ENCODE peak calls at places on chromosome 12, in ten cellular contexts. One of them, this sample, is unnamed.

GRCh38 chr12:46212108-46212982 is 56.5 kb downstream of the SLC38A1 start:
- DNase-seq in mucosa of gallbladder: no peak
- DNase-seq in GM06990: no peak
- DNase-seq in stimulated activated CD4-positive, alpha-beta T cell treated with anti-CD3 and anti-CD28 coated beads, Interleukin-1b, Interleukin-23, amount 100 ng/mL, for 24 hours: no peak
- DNase-seq in T-helper 9 cell: no peak
- DNase-seq in GM18507: no peak
- DNase-seq in HT1080: no peak
- DNase-seq in neural progenitor cell: no peak
- DNase-seq in left colon: no peak
- DNase-seq in stimulated activated CD8-positive, alpha-beta memory T cell treated with anti-CD3 and anti-CD28 coated beads, Interleukin-2, amount 100 ng/mL, for 1 hour: no peak
- DNase-seq in this sample: no peak

GRCh38 chr12:115640929-115641328 is 636.6 kb downstream of the MED13L start:
- DNase-seq in mucosa of gallbladder: no peak
- DNase-seq in GM06990: no peak
- DNase-seq in stimulated activated CD4-positive, alpha-beta T cell treated with anti-CD3 and anti-CD28 coated beads, Interleukin-1b, Interleukin-23, amount 100 ng/mL, for 24 hours: no peak
- DNase-seq in T-helper 9 cell: no peak
- DNase-seq in GM18507: no peak
- DNase-seq in HT1080: peak
- DNase-seq in neural progenitor cell: no peak
- DNase-seq in left colon: no peak
- DNase-seq in stimulated activated CD8-positive, alpha-beta memory T cell treated with anti-CD3 and anti-CD28 coated beads, Interleukin-2, amount 100 ng/mL, for 1 hour: no peak
- DNase-seq in this sample: no peak

GRCh38 chr12:110906088-110906487 is 14.3 kb downstream of the MYL2 start:
- DNase-seq in mucosa of gallbladder: no peak
- DNase-seq in GM06990: peak
- DNase-seq in stimulated activated CD4-positive, alpha-beta T cell treated with anti-CD3 and anti-CD28 coated beads, Interleukin-1b, Interleukin-23, amount 100 ng/mL, for 24 hours: no peak
- DNase-seq in T-helper 9 cell: no peak
- DNase-seq in GM18507: no peak
- DNase-seq in HT1080: peak
- DNase-seq in neural progenitor cell: no peak
- DNase-seq in left colon: no peak
- DNase-seq in stimulated activated CD8-positive, alpha-beta memory T cell treated with anti-CD3 and anti-CD28 coated beads, Interleukin-2, amount 100 ng/mL, for 1 hour: no peak
- DNase-seq in this sample: no peak

GRCh38 chr12:123045678-123046077 is 65.2 kb downstream of the ARL6IP4 start:
- DNase-seq in mucosa of gallbladder: no peak
- DNase-seq in GM06990: no peak
- DNase-seq in stimulated activated CD4-positive, alpha-beta T cell treated with anti-CD3 and anti-CD28 coated beads, Interleukin-1b, Interleukin-23, amount 100 ng/mL, for 24 hours: no peak
- DNase-seq in T-helper 9 cell: no peak
- DNase-seq in GM18507: no peak
- DNase-seq in HT1080: no peak
- DNase-seq in neural progenitor cell: no peak
- DNase-seq in left colon: no peak
- DNase-seq in stimulated activated CD8-positive, alpha-beta memory T cell treated with anti-CD3 and anti-CD28 coated beads, Interleukin-2, amount 100 ng/mL, for 1 hour: no peak
- DNase-seq in this sample: no peak

GRCh38 chr12:68271346-68271745 is 17.9 kb upstream of the IL22 start:
- DNase-seq in mucosa of gallbladder: no peak
- DNase-seq in GM06990: no peak
- DNase-seq in stimulated activated CD4-positive, alpha-beta T cell treated with anti-CD3 and anti-CD28 coated beads, Interleukin-1b, Interleukin-23, amount 100 ng/mL, for 24 hours: no peak
- DNase-seq in T-helper 9 cell: no peak
- DNase-seq in GM18507: no peak
- DNase-seq in HT1080: no peak
- DNase-seq in neural progenitor cell: no peak
- DNase-seq in left colon: no peak
- DNase-seq in stimulated activated CD8-positive, alpha-beta memory T cell treated with anti-CD3 and anti-CD28 coated beads, Interleukin-2, amount 100 ng/mL, for 1 hour: no peak
- DNase-seq in this sample: no peak

GRCh38 chr12:113244015-113244983 is 23.0 kb downstream of the TPCN1 start:
- DNase-seq in mucosa of gallbladder: peak
- DNase-seq in GM06990: no peak
- DNase-seq in stimulated activated CD4-positive, alpha-beta T cell treated with anti-CD3 and anti-CD28 coated beads, Interleukin-1b, Interleukin-23, amount 100 ng/mL, for 24 hours: no peak
- DNase-seq in T-helper 9 cell: no peak
- DNase-seq in GM18507: no peak
- DNase-seq in HT1080: no peak
- DNase-seq in neural progenitor cell: no peak
- DNase-seq in left colon: peak
- DNase-seq in stimulated activated CD8-positive, alpha-beta memory T cell treated with anti-CD3 and anti-CD28 coated beads, Interleukin-2, amount 100 ng/mL, for 1 hour: no peak
- DNase-seq in this sample: no peak

GRCh38 chr12:11877869-11878780 is 192.6 kb upstream of the BCL2L14 start:
- DNase-seq in mucosa of gallbladder: no peak
- DNase-seq in GM06990: no peak
- DNase-seq in stimulated activated CD4-positive, alpha-beta T cell treated with anti-CD3 and anti-CD28 coated beads, Interleukin-1b, Interleukin-23, amount 100 ng/mL, for 24 hours: no peak
- DNase-seq in T-helper 9 cell: no peak
- DNase-seq in GM18507: no peak
- DNase-seq in HT1080: peak
- DNase-seq in neural progenitor cell: peak
- DNase-seq in left colon: peak
- DNase-seq in stimulated activated CD8-positive, alpha-beta memory T cell treated with anti-CD3 and anti-CD28 coated beads, Interleukin-2, amount 100 ng/mL, for 1 hour: no peak
- DNase-seq in this sample: no peak

GRCh38 chr12:32501835-32502333 is 102.5 kb downstream of the FGD4 start:
- DNase-seq in mucosa of gallbladder: no peak
- DNase-seq in GM06990: no peak
- DNase-seq in stimulated activated CD4-positive, alpha-beta T cell treated with anti-CD3 and anti-CD28 coated beads, Interleukin-1b, Interleukin-23, amount 100 ng/mL, for 24 hours: no peak
- DNase-seq in T-helper 9 cell: no peak
- DNase-seq in GM18507: no peak
- DNase-seq in HT1080: peak
- DNase-seq in neural progenitor cell: peak
- DNase-seq in left colon: peak
- DNase-seq in stimulated activated CD8-positive, alpha-beta memory T cell treated with anti-CD3 and anti-CD28 coated beads, Interleukin-2, amount 100 ng/mL, for 1 hour: no peak
- DNase-seq in this sample: no peak

GRCh38 chr12:53196486-53196885 is 10.6 kb downstream of the ITGB7 start:
- DNase-seq in mucosa of gallbladder: no peak
- DNase-seq in GM06990: no peak
- DNase-seq in stimulated activated CD4-positive, alpha-beta T cell treated with anti-CD3 and anti-CD28 coated beads, Interleukin-1b, Interleukin-23, amount 100 ng/mL, for 24 hours: no peak
- DNase-seq in T-helper 9 cell: no peak
- DNase-seq in GM18507: no peak
- DNase-seq in HT1080: no peak
- DNase-seq in neural progenitor cell: no peak
- DNase-seq in left colon: no peak
- DNase-seq in stimulated activated CD8-positive, alpha-beta memory T cell treated with anti-CD3 and anti-CD28 coated beads, Interleukin-2, amount 100 ng/mL, for 1 hour: no peak
- DNase-seq in this sample: no peak

This sample was measured in CMK.